ENCODE peak calls at places on chromosomes 7 and 10, in nine cellular contexts. M is NCI-H748 treated with DMSO at 0.1 percent for 48 hours; I is HAP-1; T is GM03348; A is cardiac septum; L is stimulated activated CD4-positive, alpha-beta T cell treated with anti-CD3 and anti-CD28 coated beads, Interleukin-15, amount 100 ng/mL, for 1 hour; J is RPMI7951; D is tibial artery; W is dorsolateral prefrontal cortex. F is an unnamed sample.

GRCh38 chr7:2821161-2821841 is 22.8 kb downstream of the GNA12 start:
- DNase-seq in M (peak), D (no peak), W (no peak), J (peak), L (no peak), I (no peak), A (no peak), T (peak), F (no peak)

GRCh38 chr10:81920213-81920829 is 45.3 kb downstream of the NRG3 start:
- DNase-seq in T (no peak), W (no peak), A (no peak), I (no peak), J (no peak), D (no peak), M (no peak), L (no peak), F (no peak)

GRCh38 chr7:183907-184767 is 8.2 kb upstream of the FAM20C start:
- DNase-seq in J (no peak), I (no peak), A (no peak), W (no peak), L (no peak), D (no peak), M (no peak), T (no peak), F (no peak)

GRCh38 chr10:61248013-61248412 is 205.2 kb downstream of the TMEM26 start:
- DNase-seq in A (no peak), I (no peak), J (no peak), L (no peak), D (no peak), W (no peak), T (no peak), M (no peak), F (no peak)

GRCh38 chr7:111663771-111664170 is 101.5 kb upstream of the IMMP2L start:
- DNase-seq in J (no peak), L (no peak), I (no peak), A (no peak), T (no peak), D (no peak), W (no peak), M (no peak), F (no peak)

GRCh38 chr10:43235070-43235900 is 31.6 kb downstream of the RASGEF1A start:
- DNase-seq in J (no peak), M (no peak), A (peak), L (no peak), W (no peak), T (no peak), D (peak), I (no peak), F (peak)

GRCh38 chr7:93231264-93231663 is 902 bp upstream of the VPS50 start:
- DNase-seq in A (no peak), L (no peak), M (no peak), I (no peak), D (no peak), W (no peak), J (no peak), T (no peak), F (no peak)

GRCh38 chr7:6558837-6559236 is 7.6 kb upstream of the GRID2IP start:
- DNase-seq in M (no peak), W (no peak), D (no peak), T (peak), A (no peak), J (peak), I (peak), L (no peak), F (no peak)

GRCh38 chr7:122257056-122257455 is 47.5 kb downstream of the FEZF1 start:
- DNase-seq in M (no peak), J (no peak), A (no peak), I (no peak), T (no peak), W (no peak), L (no peak), D (no peak), F (no peak)

GRCh38 chr7:110921478-110922210 is 169.3 kb upstream of the LRRN3 start:
- DNase-seq in L (no peak), J (no peak), I (no peak), D (no peak), W (no peak), A (no peak), T (peak), M (no peak), F (no peak)

GRCh38 chr10:67923551-67923950 is 39.1 kb downstream of the SIRT1 start:
- DNase-seq in A (no peak), W (no peak), M (no peak), J (peak), T (peak), D (no peak), L (no peak), I (no peak), F (no peak)

GRCh38 chr7:154566877-154567276 is 436.0 kb downstream of the PAXIP1 start:
- DNase-seq in L (no peak), A (no peak), M (no peak), I (no peak), J (no peak), W (no peak), D (no peak), T (no peak), F (no peak)

GRCh38 chr7:151795168-151795754 is 81.7 kb downstream of the PRKAG2 start:
- DNase-seq in T (no peak), L (peak), D (no peak), W (peak), A (no peak), J (no peak), I (no peak), M (no peak), F (no peak)

GRCh38 chr10:31320598-31321211 is 1.7 kb downstream of the ZEB1 start:
- DNase-seq in W (no peak), D (peak), M (peak), T (peak), I (peak), A (peak), L (no peak), J (peak), F (peak)

GRCh38 chr10:62843591-62843990 is 27.4 kb upstream of the EGR2 start:
- DNase-seq in I (no peak), D (no peak), W (no peak), L (no peak), A (no peak), M (no peak), T (no peak), J (peak), F (no peak)

GRCh38 chr10:120969219-120969645 is 118.1 kb downstream of the WDR11 start:
- DNase-seq in M (no peak), D (no peak), A (no peak), L (no peak), J (peak), W (no peak), T (no peak), I (no peak), F (no peak)

GRCh38 chr7:25124485-25125136 is 449 bp downstream of the CYCS start:
- DNase-seq in D (no peak), I (no peak), W (no peak), J (no peak), A (no peak), T (peak), L (peak), M (no peak), F (peak)

GRCh38 chr10:112126172-112126571 is 57.4 kb downstream of the GPAM start:
- DNase-seq in A (no peak), M (no peak), D (no peak), T (no peak), W (no peak), J (no peak), L (no peak), I (no peak), F (no peak)

GRCh38 chr10:5927306-5927705 is 37.3 kb downstream of the FBH1 start:
- DNase-seq in A (no peak), T (peak), M (no peak), W (no peak), D (no peak), J (no peak), I (no peak), L (no peak), F (no peak)

GRCh38 chr7:127892488-127893314 is 138.5 kb downstream of the LRRC4 start:
- DNase-seq in W (no peak), D (no peak), J (no peak), A (no peak), I (no peak), L (no peak), M (no peak), T (no peak), F (no peak)

GRCh38 chr7:5450549-5451327 is 27.1 kb upstream of the TNRC18 start:
- DNase-seq in T (peak), M (no peak), I (no peak), L (peak), J (peak), A (peak), W (peak), D (no peak), F (peak)

GRCh38 chr7:1922870-1923236 is 252.8 kb downstream of the ELFN1 start:
- DNase-seq in M (no peak), I (no peak), T (no peak), L (no peak), W (no peak), J (no peak), A (no peak), D (no peak), F (no peak)

F was measured in lower leg skin.